ENCODE peak calls at places on chromosomes 3 and 15, in five cellular contexts. K is cardiac fibroblast, E is astrocyte, H is esophagus squamous epithelium, I is ovary. L is an unnamed sample.

GRCh38 chr3:133168025-133168401 is 129.8 kb downstream of the TMEM108 start:
- DNase-seq in K (no peak), E (no peak), H (no peak), I (no peak), L (no peak)

GRCh38 chr15:65804252-65804931 is 12.3 kb upstream of the DENND4A start:
- DNase-seq in K (peak; percentile 80), E (no peak), H (no peak), I (no peak), L (peak; percentile 67)

GRCh38 chr3:17195856-17196604 is 311.3 kb downstream of the PLCL2 start:
- DNase-seq in K (peak; percentile 58), E (no peak), H (no peak), I (no peak), L (peak; percentile 70)

GRCh38 chr3:169668957-169669681 is 5.6 kb upstream of the MECOM start:
- DNase-seq in K (peak; percentile 68), E (peak; percentile 33), H (no peak), I (peak; percentile 71), L (peak; percentile 71)

GRCh38 chr3:14536055-14536815 is 3.9 kb downstream of the GRIP2 start:
- DNase-seq in K (no peak), E (no peak), H (no peak), I (no peak), L (no peak)

GRCh38 chr3:34111361-34111760 is 312.9 kb downstream of the PDCD6IP start:
- DNase-seq in K (no peak), E (no peak), H (no peak), I (no peak), L (no peak)

GRCh38 chr15:93829115-93829849 is 402.1 kb upstream of the MCTP2 start:
- DNase-seq in K (peak; percentile 33), E (peak; percentile 85), H (no peak), I (no peak), L (peak; percentile 88)

GRCh38 chr15:66780172-66780972 is 78.3 kb downstream of the SMAD6 start:
- DNase-seq in K (peak; percentile 74), E (peak; percentile 91), H (no peak), I (no peak), L (peak; percentile 75)

GRCh38 chr3:20323307-20323927 is 137.4 kb upstream of the SGO1 start:
- DNase-seq in K (no peak), E (peak; percentile 29), H (no peak), I (no peak), L (no peak)

GRCh38 chr15:60933914-60934885 is 294.9 kb downstream of the RORA start:
- DNase-seq in K (no peak), E (peak; percentile 8), H (no peak), I (no peak), L (no peak)

GRCh38 chr3:141776885-141777284 is 13.7 kb downstream of the GRK7 start:
- DNase-seq in K (no peak), E (no peak), H (no peak), I (no peak), L (no peak)

GRCh38 chr3:20668411-20668810 is 482.4 kb upstream of the SGO1 start:
- DNase-seq in K (no peak), E (peak; percentile 43), H (no peak), I (no peak), L (no peak)

DNA sequence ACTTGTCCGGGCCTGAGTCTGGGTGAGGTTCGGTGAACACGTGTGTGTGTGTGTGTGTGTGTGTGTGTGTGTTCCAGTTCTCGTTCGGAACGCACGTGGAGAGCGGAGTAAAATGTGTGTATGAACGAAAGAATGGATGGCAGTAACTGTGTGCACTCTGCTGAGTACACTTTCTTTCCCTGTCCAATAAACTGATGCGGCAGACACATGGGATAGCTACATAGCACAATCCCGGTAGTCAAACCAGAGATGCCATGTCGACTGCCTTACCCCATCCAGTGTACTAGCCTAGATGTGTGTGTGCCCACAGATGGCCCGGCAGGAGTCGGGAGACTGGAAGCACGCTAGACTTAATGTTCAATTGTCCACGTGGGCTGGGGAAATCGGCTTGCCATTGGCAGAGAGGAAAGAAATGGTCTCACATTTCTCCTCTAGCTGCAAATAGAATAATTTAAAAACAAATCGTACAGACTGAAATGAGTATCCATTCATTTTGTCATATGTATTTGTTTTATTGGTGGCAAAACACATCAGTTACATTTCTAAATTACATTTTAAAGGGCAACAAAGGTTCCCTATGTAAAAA is 579 bp upstream of the GOLIM4 start:
- DNase-seq in K (peak; percentile 93), E (peak; percentile 94), H (no peak), I (peak; percentile 58), L (peak; percentile 91)
- H3K4me3 ChIP-seq in K (peak overlapping the region; percentile 95), E (peak overlapping the region; percentile 98), H (peak overlapping the region; percentile 73), I (peak overlapping the region; percentile 85), L (peak overlapping the region; percentile 90)

GRCh38 chr3:51269466-51269865 is 115.6 kb upstream of the MANF start:
- DNase-seq in K (peak; percentile 13), E (no peak), H (no peak), I (no peak), L (peak; percentile 51)
- TF ChIP-seq CTCF in K (peak; percentile 15), E (no peak), H (no peak), I (no peak), L (peak; percentile 49)

GRCh38 chr3:181838940-181839914 is 127.5 kb downstream of the SOX2 start:
- DNase-seq in K (no peak), E (peak; percentile 4), H (no peak), I (no peak), L (no peak)
- H3K4me3 ChIP-seq in K (no peak overlapping the region), E (no peak overlapping the region), H (peak overlapping the region; percentile 12), I (no peak overlapping the region), L (no peak overlapping the region)

GRCh38 chr3:10744098-10744465 is 71.9 kb upstream of the SLC6A11 start:
- DNase-seq in K (no peak), E (no peak), H (no peak), I (no peak), L (no peak)
- TF ChIP-seq CTCF in K (no peak), E (no peak), H (no peak), I (no peak), L (no peak)

GRCh38 chr15:58957101-58957973 is 23.9 kb upstream of the SLTM start:
- DNase-seq in K (peak; percentile 77), E (no peak), H (no peak), I (no peak), L (peak; percentile 67)
- H3K4me3 ChIP-seq in K (no peak overlapping the region), E (no peak overlapping the region), H (no peak overlapping the region), I (no peak overlapping the region), L (no peak overlapping the region)

GRCh38 chr15:58967479-58967878 is 20.0 kb upstream of the RNF111 start:
- DNase-seq in K (no peak), E (no peak), H (no peak), I (no peak), L (no peak)

GRCh38 chr15:58966698-58967097 is 20.8 kb upstream of the RNF111 start:
- DNase-seq in K (peak; percentile 68), E (peak; percentile 52), H (no peak), I (no peak), L (no peak)

GRCh38 chr15:58962136-58962535 is 25.3 kb upstream of the RNF111 start:
- DNase-seq in K (no peak), E (no peak), H (no peak), I (no peak), L (no peak)

GRCh38 chr15:58958811-58959210 is 25.3 kb upstream of the SLTM start:
- DNase-seq in K (no peak), E (no peak), H (no peak), I (no peak), L (no peak)

GRCh38 chr15:58962662-58963565 is 24.5 kb upstream of the RNF111 start:
- DNase-seq in K (peak; percentile 36), E (peak; percentile 20), H (no peak), I (no peak), L (peak; percentile 22)
- TF ChIP-seq CTCF in K (no peak), E (no peak), H (no peak), I (no peak), L (no peak)

DNA sequence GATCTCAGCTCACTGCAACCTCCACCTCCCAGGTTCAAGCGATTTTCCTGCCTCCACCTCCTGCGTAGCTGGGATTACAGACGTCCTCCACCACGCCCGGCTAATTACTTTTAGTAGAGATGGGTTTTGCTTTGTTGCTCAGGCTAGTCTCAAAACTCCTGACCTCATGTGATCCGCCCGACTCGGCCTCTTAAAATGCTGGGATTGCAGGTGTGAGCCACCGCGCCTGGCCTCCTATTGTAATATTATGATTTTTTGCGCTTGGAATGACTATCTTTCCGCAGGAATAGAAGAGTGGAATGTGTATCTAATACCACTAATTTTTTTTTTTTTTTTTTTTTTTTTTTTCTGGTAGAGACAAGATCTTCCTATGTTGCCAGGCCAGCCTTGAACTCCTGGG is 1.8 kb downstream of the ARL8B start:
- DNase-seq in K (no peak), E (no peak), H (no peak), I (no peak), L (no peak)
- H3K4me3 ChIP-seq in K (peak overlapping the region; percentile 98), E (peak overlapping the region; percentile 87), H (peak overlapping the region; percentile 1), I (peak overlapping the region; percentile 97), L (peak overlapping the region; percentile 93)

GRCh38 chr15:41894791-41895463 is 1.1 kb upstream of the SPTBN5 start:
- DNase-seq in K (peak; percentile 81), E (peak; percentile 71), H (peak; percentile 11), I (peak; percentile 80), L (peak; percentile 72)

GRCh38 chr15:41897327-41897726 is 3.5 kb upstream of the SPTBN5 start:
- DNase-seq in K (no peak), E (no peak), H (no peak), I (no peak), L (no peak)

GRCh38 chr15:41895957-41896356 is 2.1 kb upstream of the SPTBN5 start:
- DNase-seq in K (no peak), E (no peak), H (no peak), I (no peak), L (no peak)

GRCh38 chr15:41895491-41895890 is 1.6 kb upstream of the SPTBN5 start:
- DNase-seq in K (no peak), E (no peak), H (no peak), I (no peak), L (no peak)

GRCh38 chr15:41896566-41896965 is 2.7 kb upstream of the SPTBN5 start:
- DNase-seq in K (no peak), E (no peak), H (no peak), I (no peak), L (no peak)
- TF ChIP-seq CTCF in K (no peak), E (no peak), H (no peak), I (no peak), L (no peak)

L was measured in fibroblast of the aortic adventitia.